ENCODE peak calls at places on chromosomes 7 and 10, in six cellular contexts. W, A, F, L, Z and D are unnamed samples.

GRCh38 chr10:11793762-11794479 is 29.2 kb upstream of the PROSER2 start:
- DNase-seq in W (no peak), Z (no peak), A (no peak), F (no peak), L (no peak), D (no peak)

GRCh38 chr10:3805791-3806381 is 20.9 kb upstream of the KLF6 start:
- DNase-seq in Z (no peak), W (no peak), L (no peak), A (no peak), F (peak), D (peak)

GRCh38 chr10:119025336-119025735 is 4.2 kb upstream of the NANOS1 start:
- DNase-seq in L (peak), W (peak), F (no peak), Z (no peak), A (no peak), D (no peak)

GRCh38 chr10:6151087-6151977 is 51.4 kb upstream of the PFKFB3 start:
- DNase-seq in W (no peak), L (no peak), A (no peak), Z (no peak), F (no peak), D (peak)

GRCh38 chr7:33191326-33191725 is 62.0 kb downstream of the BBS9 start:
- DNase-seq in Z (no peak), L (no peak), A (no peak), W (no peak), F (no peak), D (no peak)

GRCh38 chr10:120423350-120424197 is 33.5 kb upstream of the PLPP4 start:
- DNase-seq in Z (no peak), A (peak), F (no peak), W (no peak), L (no peak), D (no peak)

GRCh38 chr10:127041561-127041960 is 136.3 kb downstream of the DOCK1 start:
- DNase-seq in W (no peak), A (no peak), Z (no peak), F (no peak), L (no peak), D (no peak)

GRCh38 chr7:84674236-84674913 is 479.8 kb upstream of the SEMA3A start:
- DNase-seq in F (no peak), Z (peak), A (no peak), W (no peak), L (no peak), D (no peak)

GRCh38 chr10:71753091-71753959 is 20.0 kb downstream of the VSIR start:
- DNase-seq in Z (no peak), W (no peak), A (no peak), L (no peak), F (no peak), D (peak)

GRCh38 chr7:151080091-151080521 is 503 bp downstream of the FASTK start:
- DNase-seq in W (no peak), A (no peak), L (no peak), F (no peak), Z (no peak), D (no peak)